ENCODE peak calls at places on chromosomes 11 and 22, in seven cellular contexts. S is H9, H is neuronal stem cell, A is IMR-90, F is mesenchymal stem cell, J is trophoblast cell, K is H1. X is an unnamed sample.

GRCh38 chr22:45648320-45649070 is 23.1 kb upstream of the ATXN10 start:
- DNase-seq in S (no peak), H (no peak), A (no peak), F (no peak), J (no peak), K (no peak), X (no peak)

GRCh38 chr22:43270314-43270908 is 72.8 kb downstream of the SCUBE1 start:
- DNase-seq in S (peak), H (no peak), A (no peak), F (peak), J (peak), K (peak), X (peak)

GRCh38 chr11:10893713-10894112 is 35.9 kb upstream of the ZBED5 start:
- DNase-seq in S (no peak), H (no peak), A (peak), F (peak), J (peak), K (no peak), X (no peak)

GRCh38 chr11:17554487-17554886 is 7.4 kb downstream of the OTOG start:
- DNase-seq in S (no peak), H (no peak), A (no peak), F (no peak), J (no peak), K (no peak), X (no peak)

GRCh38 chr11:64284962-64285884 is at the start of gene GPR137:
- DNase-seq in S (peak), H (peak), A (peak), F (peak), J (peak), K (peak), X (peak)

GRCh38 chr11:120067361-120068113 is 70.4 kb downstream of the TRIM29 start:
- DNase-seq in S (peak), H (no peak), A (no peak), F (no peak), J (no peak), K (peak), X (no peak)

GRCh38 chr11:116414357-116414756 is 358.4 kb downstream of the BUD13 start:
- DNase-seq in S (no peak), H (no peak), A (no peak), F (no peak), J (no peak), K (no peak), X (no peak)

GRCh38 chr11:35235944-35236666 is 97.1 kb downstream of the CD44 start:
- DNase-seq in S (no peak), H (no peak), A (no peak), F (no peak), J (no peak), K (no peak), X (no peak)

GRCh38 chr11:58576792-58577440 is 1.3 kb upstream of the LPXN start:
- DNase-seq in S (no peak), H (no peak), A (peak), F (peak), J (peak), K (no peak), X (peak)

GRCh38 chr22:23837911-23838685 is 708 bp downstream of the DERL3 start:
- DNase-seq in S (peak), H (no peak), A (no peak), F (no peak), J (no peak), K (peak), X (peak)

GRCh38 chr11:64114231-64114630 is 51.7 kb downstream of the MACROD1 start:
- DNase-seq in S (no peak), H (no peak), A (no peak), F (no peak), J (no peak), K (no peak), X (no peak)

GRCh38 chr11:74672956-74673895 is 58.0 kb downstream of the CHRDL2 start:
- DNase-seq in S (no peak), H (no peak), A (peak), F (peak), J (peak), K (peak), X (no peak)

GRCh38 chr11:95764267-95764898 is 25.2 kb downstream of the FAM76B start:
- DNase-seq in S (no peak), H (no peak), A (peak), F (peak), J (peak), K (no peak), X (peak)

GRCh38 chr11:104625246-104625645 is 273.0 kb downstream of the CASP12 start:
- DNase-seq in S (no peak), H (no peak), A (peak), F (no peak), J (no peak), K (no peak), X (no peak)

GRCh38 chr11:68546555-68546954 is 86.0 kb downstream of the PPP6R3 start:
- DNase-seq in S (no peak), H (no peak), A (peak), F (peak), J (no peak), K (no peak), X (peak)

DNA sequence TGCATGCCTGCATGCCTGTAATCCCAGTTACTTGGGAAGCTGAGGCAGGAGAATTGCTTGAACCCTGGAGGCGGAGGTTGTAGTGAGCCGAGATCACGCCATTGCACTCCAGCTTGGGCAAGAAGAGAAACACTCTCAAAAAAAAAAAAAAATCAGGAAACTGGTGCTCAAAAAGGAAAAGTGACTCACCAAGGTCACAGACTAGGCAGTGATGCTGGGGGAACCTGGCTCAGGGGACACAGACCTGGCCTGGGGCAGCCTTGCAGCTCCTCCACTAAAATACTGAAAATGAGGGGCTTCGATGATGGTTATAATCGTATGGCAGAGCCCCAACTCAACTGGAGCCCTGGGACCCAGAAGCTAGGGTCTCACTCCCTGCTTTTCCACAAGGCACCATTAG is 8.1 kb upstream of the SLC35E4 start:
- DNase-seq in S (no peak), H (no peak), A (no peak), F (no peak), J (no peak), K (no peak), X (no peak)
- H3K4me2 ChIP-seq in S (no peak), H (no peak), A (no peak), F (no peak), J (no peak), K (no peak), X (no peak)

GRCh38 chr22:32556150-32556549 is 81.5 kb downstream of the FBXO7 start:
- DNase-seq in S (no peak), H (no peak), A (no peak), F (no peak), J (no peak), K (no peak), X (no peak)
- H2BK5ac ChIP-seq in S (no peak), H (no peak), A (no peak), F (no peak), J (no peak), K (no peak), X (no peak)

GRCh38 chr11:134795017-134795416 is 383.0 kb upstream of the B3GAT1 start:
- DNase-seq in S (no peak), H (no peak), A (no peak), F (no peak), J (no peak), K (no peak), X (no peak)
- H3K23ac ChIP-seq in S (no peak), H (no peak), A (no peak), F (no peak), J (no peak), K (no peak), X (no peak)

GRCh38 chr11:88344869-88345268 is 7.3 kb upstream of the CTSC start:
- DNase-seq in S (no peak), H (no peak), A (no peak), F (no peak), J (no peak), K (no peak), X (no peak)

GRCh38 chr11:88348870-88349269 is 11.3 kb upstream of the CTSC start:
- DNase-seq in S (no peak), H (no peak), A (peak), F (peak), J (no peak), K (no peak), X (no peak)

GRCh38 chr11:88341852-88342251 is 4.3 kb upstream of the CTSC start:
- DNase-seq in S (peak), H (no peak), A (no peak), F (no peak), J (no peak), K (peak), X (peak)

GRCh38 chr11:88345408-88345807 is 7.9 kb upstream of the CTSC start:
- DNase-seq in S (no peak), H (no peak), A (peak), F (peak), J (peak), K (no peak), X (no peak)

DNA sequence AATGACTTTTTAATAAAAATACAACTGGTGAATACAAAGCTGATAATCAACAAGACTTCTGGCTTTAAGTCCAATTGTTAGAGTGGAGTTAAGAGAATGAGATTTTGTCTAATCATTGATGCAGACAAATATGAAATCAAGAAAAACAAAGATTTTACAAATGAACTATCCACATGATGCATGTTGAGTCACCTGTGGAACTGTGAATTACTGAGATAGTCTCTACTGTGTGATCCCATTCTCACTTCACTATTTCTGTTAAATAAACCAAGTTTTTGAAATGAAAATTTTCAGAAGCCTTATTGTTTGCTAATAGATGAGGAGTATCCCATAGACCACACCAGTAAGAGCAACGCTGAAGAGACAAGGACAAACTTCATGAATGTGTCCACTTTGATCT is 8.4 kb upstream of the CTSC start:
- DNase-seq in S (no peak), H (no peak), A (no peak), F (no peak), J (no peak), K (no peak), X (no peak)
- H3K4me2 ChIP-seq in S (no peak), H (no peak), A (no peak), F (no peak), J (no peak), K (no peak), X (no peak)

GRCh38 chr11:15710593-15711260 is 596.0 kb downstream of the INSC start:
- DNase-seq in S (no peak), H (no peak), A (no peak), F (no peak), J (no peak), K (no peak), X (peak)

GRCh38 chr11:15705886-15706285 is 591.2 kb downstream of the INSC start:
- DNase-seq in S (no peak), H (no peak), A (peak), F (peak), J (no peak), K (no peak), X (no peak)

GRCh38 chr11:15707194-15707593 is 592.5 kb downstream of the INSC start:
- DNase-seq in S (no peak), H (no peak), A (no peak), F (no peak), J (no peak), K (no peak), X (no peak)

GRCh38 chr11:15711311-15711710 is 596.6 kb downstream of the INSC start:
- DNase-seq in S (peak), H (no peak), A (no peak), F (no peak), J (no peak), K (peak), X (peak)

DNA sequence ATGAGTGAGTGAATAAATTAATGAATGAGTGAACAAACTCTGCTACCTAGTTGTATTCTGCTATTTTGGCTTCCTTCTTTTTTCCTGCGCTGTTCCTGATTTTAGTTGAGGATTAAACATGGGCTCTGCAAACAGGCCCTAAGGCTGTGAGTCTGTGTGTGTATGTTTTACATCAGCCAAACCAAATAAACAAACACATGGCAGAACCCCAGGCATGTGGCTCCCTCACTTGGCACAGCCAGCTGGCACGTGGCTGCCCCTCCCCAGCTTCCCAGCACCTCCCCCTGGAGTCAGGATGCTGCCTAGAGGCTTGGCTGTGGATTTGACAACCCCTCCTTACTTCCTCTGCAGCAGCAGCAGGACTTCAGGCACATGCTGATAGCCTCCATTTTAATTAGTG is 593.2 kb downstream of the INSC start:
- DNase-seq in S (peak), H (no peak), A (peak), F (peak), J (no peak), K (no peak), X (peak)
- H2BK5ac ChIP-seq in S (no peak), H (no peak), A (peak), F (no peak), J (no peak), K (no peak), X (no peak)